ENCODE peak calls at places on chromosome 1, in nine cellular contexts. D is IMR-90; P is SJSA1; X is CD8-positive, alpha-beta memory T cell; A is naive thymus-derived CD4-positive, alpha-beta T cell; H is colonic mucosa; S is Panc1; O is ovary; J is mucosa of descending colon. B is an unnamed sample.

GRCh38 chr1:219427989-219428388 is 184.9 kb downstream of the ZC3H11B start:
- DNase-seq in D (peak; percentile 16), P (no peak), X (no peak), A (no peak), H (no peak), S (no peak), O (no peak), J (no peak), B (no peak)

GRCh38 chr1:32063261-32063681 is 9.5 kb upstream of the TMEM39B start:
- DNase-seq in D (peak; percentile 76), P (peak; percentile 78), X (no peak), A (no peak), H (no peak), S (peak; percentile 48), O (no peak), J (no peak), B (no peak)

GRCh38 chr1:38608202-38608864 is 251.2 kb downstream of the RRAGC start:
- DNase-seq in D (peak; percentile 4), P (peak; percentile 43), X (no peak), A (no peak), H (no peak), S (no peak), O (no peak), J (no peak), B (no peak)

GRCh38 chr1:182459949-182460348 is 10.0 kb downstream of the RGSL1 start:
- DNase-seq in D (no peak), P (no peak), X (no peak), A (no peak), H (no peak), S (no peak), O (no peak), J (no peak), B (no peak)

GRCh38 chr1:55803429-55803828 is 588.3 kb upstream of the USP24 start:
- DNase-seq in D (no peak), P (no peak), X (no peak), A (no peak), H (no peak), S (no peak), O (no peak), J (no peak), B (no peak)

GRCh38 chr1:150528196-150528595 is 12.6 kb downstream of the FALEC start:
- DNase-seq in D (peak; percentile 86), P (no peak), X (no peak), A (no peak), H (no peak), S (no peak), O (no peak), J (no peak), B (no peak)

GRCh38 chr1:160767417-160768294 is 28.3 kb upstream of the LY9 start:
- DNase-seq in D (no peak), P (no peak), X (no peak), A (peak; percentile 44), H (no peak), S (no peak), O (no peak), J (no peak), B (no peak)

GRCh38 chr1:37434292-37434907 is 40.0 kb upstream of the ZC3H12A start:
- DNase-seq in D (peak; percentile 21), P (peak; percentile 46), X (peak; percentile 60), A (peak; percentile 78), H (peak; percentile 64), S (peak; percentile 25), O (peak; percentile 73), J (peak; percentile 80), B (peak; percentile 71)

GRCh38 chr1:232555581-232556189 is 74.2 kb downstream of the SIPA1L2 start:
- DNase-seq in D (peak; percentile 67), P (no peak), X (no peak), A (no peak), H (no peak), S (no peak), O (no peak), J (no peak), B (no peak)

GRCh38 chr1:197798492-197798891 is 23.2 kb upstream of the DENND1B start:
- DNase-seq in D (no peak), P (no peak), X (no peak), A (no peak), H (no peak), S (no peak), O (no peak), J (no peak), B (no peak)

GRCh38 chr1:197800379-197801110 is 25.3 kb upstream of the DENND1B start:
- DNase-seq in D (no peak), P (no peak), X (no peak), A (no peak), H (no peak), S (no peak), O (no peak), J (no peak), B (no peak)

GRCh38 chr1:197801684-197802083 is 26.4 kb upstream of the DENND1B start:
- DNase-seq in D (no peak), P (no peak), X (no peak), A (no peak), H (no peak), S (no peak), O (no peak), J (no peak), B (no peak)

GRCh38 chr1:197799271-197799670 is 24.0 kb upstream of the DENND1B start:
- DNase-seq in D (peak; percentile 88), P (peak; percentile 31), X (no peak), A (no peak), H (no peak), S (no peak), O (no peak), J (no peak), B (no peak)

DNA sequence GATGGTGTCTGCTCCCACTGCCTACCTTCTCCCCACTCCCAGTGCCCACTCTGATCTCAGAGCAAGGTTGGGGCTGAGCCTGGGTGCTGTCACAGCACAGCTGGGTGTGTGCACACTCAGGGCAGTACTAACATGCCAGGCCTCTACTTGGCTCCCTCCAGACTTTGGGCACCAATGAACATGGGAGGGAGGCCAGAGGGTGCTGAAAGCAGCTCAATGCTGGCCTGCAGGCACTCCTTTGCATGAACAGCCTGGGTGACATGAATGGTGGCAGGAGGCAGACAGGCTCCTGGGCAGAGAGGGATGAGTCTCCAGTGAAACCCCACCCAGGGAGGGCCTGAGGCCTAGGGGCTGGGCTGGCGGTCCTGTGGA is 25.8 kb upstream of the DENND1B start:
- DNase-seq in D (no peak), P (no peak), X (no peak), A (no peak), H (no peak), S (no peak), O (no peak), J (no peak), B (no peak)
- H3K4me1 ChIP-seq in D (peaks cover 12% of the 10 kb centered on the region), P (peaks cover 13% of the 10 kb centered on the region), X (no peaks in the 10 kb centered on the region), A (no peaks in the 10 kb centered on the region), H (no peaks in the 10 kb centered on the region), S (no peaks in the 10 kb centered on the region), O (no peaks in the 10 kb centered on the region), J (no peaks in the 10 kb centered on the region), B (no peaks in the 10 kb centered on the region)

GRCh38 chr1:69086148-69086547 is 481.6 kb upstream of the LRRC7 start:
- DNase-seq in D (no peak), P (no peak), X (no peak), A (no peak), H (no peak), S (no peak), O (no peak), J (no peak), B (no peak)
- H3K9me3 ChIP-seq in D (peaks cover under 1% of the 10 kb centered on the region), P (no peaks in the 10 kb centered on the region), X (peaks cover 6% of the 10 kb centered on the region), A (no peaks in the 10 kb centered on the region), H (no peaks in the 10 kb centered on the region), S (peaks cover 3% of the 10 kb centered on the region), O (no peaks in the 10 kb centered on the region), J (peaks cover 10% of the 10 kb centered on the region), B (no peaks in the 10 kb centered on the region)

GRCh38 chr1:237861944-237862343 is 28.8 kb downstream of the ZP4 start:
- DNase-seq in D (no peak), P (no peak), X (no peak), A (no peak), H (no peak), S (no peak), O (no peak), J (no peak), B (no peak)

GRCh38 chr1:237864338-237865244 is 26.1 kb downstream of the ZP4 start:
- DNase-seq in D (no peak), P (no peak), X (no peak), A (peak; percentile 33), H (peak; percentile 67), S (peak; percentile 15), O (peak; percentile 68), J (peak; percentile 76), B (peak; percentile 83)

GRCh38 chr1:237868814-237869600 is 21.7 kb downstream of the ZP4 start:
- DNase-seq in D (no peak), P (no peak), X (no peak), A (no peak), H (peak; percentile 24), S (no peak), O (no peak), J (no peak), B (no peak)

GRCh38 chr1:237863234-237863633 is 27.5 kb downstream of the ZP4 start:
- DNase-seq in D (no peak), P (no peak), X (no peak), A (no peak), H (no peak), S (no peak), O (no peak), J (no peak), B (no peak)

DNA sequence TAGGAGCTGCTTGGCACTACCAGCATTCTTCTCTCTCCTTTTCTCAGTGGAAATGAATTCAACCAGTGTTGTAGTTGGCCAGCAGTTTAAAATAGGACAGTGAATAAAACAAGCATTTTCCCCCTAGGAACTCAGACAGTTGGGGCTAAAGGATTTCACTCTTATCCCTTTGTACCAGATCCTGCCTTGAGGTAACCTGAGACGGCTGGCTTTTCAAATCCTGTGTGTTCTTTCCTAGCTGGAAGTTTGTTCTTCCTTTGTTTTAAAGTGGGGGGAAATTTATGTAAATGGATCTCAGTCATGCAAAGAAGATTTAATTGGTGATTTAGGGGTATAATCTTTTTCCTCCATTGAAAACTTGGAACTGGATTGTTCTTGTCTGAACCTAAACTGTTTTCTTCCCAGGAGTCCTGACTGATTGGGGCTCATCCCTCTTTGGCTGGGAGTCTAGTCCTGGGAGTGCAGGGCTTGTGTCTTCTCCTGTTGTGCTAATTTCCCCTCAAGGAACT is 23.3 kb downstream of the ZP4 start:
- DNase-seq in D (no peak), P (no peak), X (no peak), A (no peak), H (no peak), S (no peak), O (no peak), J (no peak), B (no peak)
- H3K4me1 ChIP-seq in D (no peaks in the 10 kb centered on the region), P (no peaks in the 10 kb centered on the region), X (no peaks in the 10 kb centered on the region), A (no peaks in the 10 kb centered on the region), H (no peaks in the 10 kb centered on the region), S (no peaks in the 10 kb centered on the region), O (peaks cover 2% of the 10 kb centered on the region), J (no peaks in the 10 kb centered on the region), B (peaks cover 15% of the 10 kb centered on the region)

DNA sequence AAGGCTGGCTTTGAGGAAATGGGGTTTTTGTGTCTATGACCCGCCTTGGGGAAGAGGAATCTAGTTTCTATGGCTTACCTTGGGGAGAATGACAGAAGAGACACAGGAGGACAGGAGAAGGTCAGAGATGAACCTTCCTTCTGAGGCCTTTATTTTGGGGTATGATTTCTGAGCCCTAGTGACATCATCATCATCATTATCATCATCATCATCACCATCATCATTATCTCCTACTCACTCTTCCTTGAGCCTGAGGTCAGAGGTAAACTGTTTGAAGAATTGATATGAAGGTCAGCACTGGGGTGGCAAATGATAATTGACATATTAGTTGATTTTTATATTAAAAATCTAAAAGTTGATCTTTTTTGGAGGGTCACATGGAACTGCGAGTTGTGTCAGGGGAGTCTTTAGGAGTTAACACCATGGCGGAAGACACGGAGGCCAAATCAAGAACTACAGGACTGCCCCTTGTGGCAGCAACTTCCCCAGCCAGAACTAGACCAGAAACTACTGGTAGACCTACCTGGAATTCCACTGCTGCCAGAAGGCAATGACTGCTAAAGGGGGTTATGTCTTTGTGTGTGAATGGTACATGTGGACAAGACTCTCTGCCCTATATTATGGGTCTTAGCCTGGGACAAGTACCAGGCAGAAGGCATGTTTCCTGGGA is 49.8 kb upstream of the WLS start:
- DNase-seq in D (no peak), P (no peak), X (no peak), A (no peak), H (no peak), S (no peak), O (no peak), J (no peak), B (no peak)
- H3K9me3 ChIP-seq in D (no peaks in the 10 kb centered on the region), P (no peaks in the 10 kb centered on the region), X (no peaks in the 10 kb centered on the region), A (no peaks in the 10 kb centered on the region), H (no peaks in the 10 kb centered on the region), S (no peaks in the 10 kb centered on the region), O (no peaks in the 10 kb centered on the region), J (no peaks in the 10 kb centered on the region), B (no peaks in the 10 kb centered on the region)